ENCODE peak calls at places on chromosome 9, in nine cellular contexts. U, Z, F, H, P, Q, B, G and N are unnamed samples.

GRCh38 chr9:69086312-69086711 is 50.8 kb downstream of the FXN start:
- DNase-seq in U (no peak), Z (no peak), F (no peak), H (no peak), P (no peak), Q (no peak), B (no peak), G (no peak), N (no peak)

GRCh38 chr9:88593537-88594185 is 58.7 kb downstream of the NXNL2 start:
- DNase-seq in U (peak), Z (no peak), F (peak), H (peak), P (no peak), Q (peak), B (no peak), G (no peak), N (no peak)

GRCh38 chr9:87111010-87111409 is 163.7 kb upstream of the GAS1 start:
- DNase-seq in U (no peak), Z (no peak), F (no peak), H (no peak), P (no peak), Q (no peak), B (no peak), G (no peak), N (no peak)

GRCh38 chr9:76887951-76888350 is 18.0 kb downstream of the PRUNE2 start:
- DNase-seq in U (no peak), Z (no peak), F (no peak), H (no peak), P (no peak), Q (no peak), B (no peak), G (no peak), N (no peak)

GRCh38 chr9:19181002-19181401 is 49.5 kb upstream of the DENND4C start:
- DNase-seq in U (no peak), Z (no peak), F (no peak), H (no peak), P (no peak), Q (no peak), B (no peak), G (no peak), N (no peak)

GRCh38 chr9:98603821-98604383 is 104.8 kb downstream of the GABBR2 start:
- DNase-seq in U (no peak), Z (no peak), F (no peak), H (no peak), P (no peak), Q (no peak), B (no peak), G (no peak), N (peak)

GRCh38 chr9:115146581-115147021 is 28.6 kb upstream of the TNC start:
- DNase-seq in U (no peak), Z (no peak), F (no peak), H (no peak), P (no peak), Q (no peak), B (peak), G (no peak), N (peak)

GRCh38 chr9:98865284-98865683 is 57.8 kb downstream of the GALNT12 start:
- DNase-seq in U (no peak), Z (no peak), F (no peak), H (no peak), P (no peak), Q (no peak), B (no peak), G (no peak), N (no peak)

GRCh38 chr9:121860213-121860612 is 208.8 kb downstream of the DAB2IP start:
- DNase-seq in U (no peak), Z (no peak), F (no peak), H (no peak), P (no peak), Q (no peak), B (no peak), G (no peak), N (no peak)

GRCh38 chr9:33143241-33143642 is 23.9 kb downstream of the B4GALT1 start:
- DNase-seq in U (no peak), Z (no peak), F (peak), H (no peak), P (peak), Q (no peak), B (peak), G (peak), N (peak)

GRCh38 chr9:132637351-132637750 is 32.4 kb downstream of the DDX31 start:
- DNase-seq in U (no peak), Z (no peak), F (no peak), H (no peak), P (no peak), Q (no peak), B (no peak), G (no peak), N (no peak)

GRCh38 chr9:129403743-129404620 is 216.9 kb downstream of the C9orf50 start:
- DNase-seq in U (no peak), Z (no peak), F (no peak), H (no peak), P (no peak), Q (no peak), B (no peak), G (peak), N (no peak)

GRCh38 chr9:70484232-70485130 is 70.0 kb upstream of the KLF9 start:
- DNase-seq in U (peak), Z (peak), F (peak), H (peak), P (no peak), Q (no peak), B (no peak), G (no peak), N (no peak)

GRCh38 chr9:107243757-107244156 is 39.3 kb upstream of the RAD23B start:
- DNase-seq in U (peak), Z (peak), F (no peak), H (no peak), P (no peak), Q (no peak), B (no peak), G (no peak), N (peak)

GRCh38 chr9:98873535-98874432 is 66.3 kb downstream of the GALNT12 start:
- DNase-seq in U (peak), Z (peak), F (no peak), H (no peak), P (no peak), Q (peak), B (no peak), G (no peak), N (no peak)

GRCh38 chr9:99259231-99259918 is 37.3 kb downstream of the SEC61B start:
- DNase-seq in U (peak), Z (peak), F (no peak), H (peak), P (peak), Q (peak), B (no peak), G (peak), N (no peak)

GRCh38 chr9:111700776-111701175 is 39.4 kb downstream of the GNG10 start:
- DNase-seq in U (no peak), Z (no peak), F (no peak), H (no peak), P (no peak), Q (no peak), B (no peak), G (no peak), N (no peak)

GRCh38 chr9:76894198-76894597 is 11.7 kb downstream of the PRUNE2 start:
- DNase-seq in U (no peak), Z (no peak), F (no peak), H (no peak), P (no peak), Q (no peak), B (no peak), G (no peak), N (no peak)

GRCh38 chr9:135145312-135145711 is 57.8 kb downstream of the OLFM1 start:
- DNase-seq in U (no peak), Z (no peak), F (no peak), H (no peak), P (no peak), Q (no peak), B (no peak), G (no peak), N (no peak)

GRCh38 chr9:133103183-133103986 is 17.7 kb downstream of the RALGDS start:
- DNase-seq in U (peak), Z (no peak), F (peak), H (peak), P (peak), Q (peak), B (no peak), G (peak), N (no peak)

GRCh38 chr9:79371301-79371700 is 200.5 kb upstream of the TLE4 start:
- DNase-seq in U (no peak), Z (no peak), F (no peak), H (no peak), P (no peak), Q (no peak), B (no peak), G (no peak), N (no peak)

DNA sequence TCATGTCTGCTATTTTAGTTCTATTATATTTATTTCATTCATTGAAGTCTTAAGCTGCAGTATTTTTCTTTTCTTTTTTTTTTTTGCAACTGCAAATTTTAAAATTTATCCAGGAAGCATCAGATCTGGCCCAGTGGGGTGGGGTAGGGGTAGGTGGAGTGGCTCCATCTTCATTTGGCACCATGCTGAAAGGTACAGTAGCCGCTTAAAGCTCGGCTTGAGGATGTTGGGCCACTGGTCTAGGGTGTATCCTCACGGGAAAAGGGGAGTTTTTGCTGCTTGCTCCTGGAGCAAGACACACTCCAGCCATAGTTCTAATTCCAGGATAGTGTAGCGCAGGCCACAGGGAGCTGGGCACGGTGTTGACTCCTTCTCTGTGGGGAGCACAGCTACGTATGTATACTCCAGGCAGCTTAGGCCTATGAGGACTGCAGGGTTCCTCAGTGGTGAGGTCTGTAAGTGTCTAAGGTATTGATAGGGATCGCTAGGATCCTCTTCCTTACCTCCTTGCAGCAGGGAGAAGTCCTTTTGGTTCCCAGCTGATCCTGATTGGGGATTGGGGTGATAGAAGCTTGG is 22.7 kb downstream of the RCL1 start:
- DNase-seq in U (no peak), Z (no peak), F (no peak), H (no peak), P (no peak), Q (no peak), B (no peak), G (no peak), N (no peak)
- H3K4me3 ChIP-seq in U (no peak), Z (no peak), F (no peak), H (no peak), P (no peak), Q (no peak), B (no peak), G (no peak), N (no peak)

DNA sequence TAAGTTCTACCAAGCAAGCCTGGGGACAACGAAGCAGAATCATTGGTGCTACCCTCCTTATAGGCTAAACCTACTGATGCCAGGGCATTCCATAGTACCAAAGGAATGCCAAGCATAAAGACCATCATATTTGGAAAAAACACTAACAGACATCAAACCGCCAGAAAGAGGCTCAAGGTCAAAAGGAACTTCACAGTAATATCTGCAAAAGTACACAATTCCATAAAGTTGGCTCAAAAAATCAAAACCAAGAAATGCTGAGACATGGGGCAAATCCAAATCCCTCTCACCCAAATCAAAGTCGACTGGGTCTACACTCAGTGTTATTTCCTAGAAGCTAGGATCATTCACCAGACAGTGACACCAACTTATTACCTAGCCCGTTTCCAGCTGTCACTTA is 3.4 kb downstream of the VCP start:
- DNase-seq in U (no peak), Z (no peak), F (no peak), H (no peak), P (no peak), Q (no peak), B (no peak), G (no peak), N (no peak)
- H3K4me3 ChIP-seq in U (peak), Z (peak), F (no peak), H (peak), P (no peak), Q (no peak), B (no peak), G (no peak), N (no peak)

DNA sequence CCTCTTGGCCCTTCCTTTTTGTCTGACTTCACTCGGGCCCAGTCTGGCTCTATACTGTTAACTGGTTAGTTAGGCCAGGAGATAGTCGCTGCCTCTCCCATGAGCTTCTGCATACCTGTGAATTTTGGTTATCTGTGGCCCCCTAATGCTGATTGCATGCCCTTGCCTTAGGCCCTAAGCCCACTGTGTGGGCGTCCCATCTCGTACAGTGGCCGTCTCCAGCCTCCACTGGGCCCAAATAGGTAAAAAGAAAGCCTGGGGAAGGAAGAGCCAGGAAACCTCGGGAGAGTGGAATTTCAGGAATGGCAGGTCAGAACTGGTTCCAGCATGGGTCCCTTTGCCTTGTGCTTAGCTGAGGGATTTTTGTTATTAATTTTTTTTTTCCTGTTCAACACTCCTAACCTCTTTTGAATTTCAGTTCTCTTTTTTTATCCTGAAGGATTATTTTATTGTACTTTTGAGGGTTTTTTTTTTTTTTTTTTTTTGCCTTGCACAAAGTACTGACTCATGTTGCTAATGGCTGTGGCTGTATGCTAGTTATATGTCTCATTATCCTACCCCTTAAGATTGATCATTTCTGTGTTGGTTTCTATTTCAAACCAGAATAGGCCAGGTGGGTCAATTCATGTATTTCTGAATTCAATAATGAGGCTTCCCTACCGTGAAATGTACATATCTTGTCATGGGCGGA is 3.4 kb downstream of the PRRC2B start:
- DNase-seq in U (peak), Z (no peak), F (no peak), H (no peak), P (no peak), Q (no peak), B (no peak), G (no peak), N (no peak)
- H3K4me3 ChIP-seq in U (peak), Z (peak), F (peak), H (peak), P (peak), Q (no peak), B (no peak), G (peak), N (peak)

GRCh38 chr9:94554439-94555331 is at the start of gene PCAT7:
- DNase-seq in U (peak), Z (no peak), F (peak), H (no peak), P (no peak), Q (no peak), B (no peak), G (peak), N (no peak)
- H3K4me3 ChIP-seq in U (peak), Z (no peak), F (no peak), H (no peak), P (peak), Q (peak), B (no peak), G (peak), N (no peak)

DNA sequence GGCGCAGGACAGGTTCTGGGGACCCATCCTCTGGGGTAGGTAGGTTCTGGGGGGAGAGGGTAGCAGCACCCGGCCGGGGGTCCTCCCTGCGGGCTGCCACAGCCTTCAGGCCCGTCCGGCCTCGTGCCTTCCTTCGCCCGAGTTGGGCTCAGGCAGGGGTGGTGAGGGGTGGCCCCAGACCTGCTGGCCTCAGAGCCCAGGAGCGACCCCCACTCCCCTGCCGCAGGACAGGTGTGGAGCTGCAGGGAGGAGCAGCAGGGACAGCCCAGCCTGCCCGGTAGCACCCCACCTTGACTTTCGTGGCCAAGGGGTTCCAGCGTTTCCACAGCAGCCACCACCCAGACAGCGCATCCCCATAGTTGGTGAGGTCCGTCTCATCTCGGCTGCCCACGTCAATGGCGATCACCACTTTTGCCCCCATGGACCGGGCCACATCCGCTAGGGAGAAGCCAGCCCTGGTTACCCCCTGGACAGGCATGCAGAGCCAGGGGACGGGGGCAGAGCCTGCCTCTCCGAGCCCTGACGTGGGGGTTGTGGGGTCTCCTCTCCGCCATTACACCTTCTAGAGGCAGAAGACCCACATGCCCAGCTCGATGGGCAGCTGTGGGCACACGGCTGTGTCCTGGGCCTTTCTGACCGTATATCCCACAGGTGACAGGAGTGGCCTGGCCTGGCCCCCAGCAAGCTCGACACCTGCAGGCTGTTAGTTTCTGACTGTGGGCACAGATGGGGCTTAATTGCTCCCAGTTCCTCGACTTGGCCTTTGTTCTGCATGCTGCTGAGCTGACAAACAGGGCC is 3.5 kb upstream of the NSMF start:
- DNase-seq in U (no peak), Z (no peak), F (no peak), H (no peak), P (peak), Q (peak), B (no peak), G (no peak), N (no peak)
- H3K4me3 ChIP-seq in U (peak), Z (no peak), F (no peak), H (no peak), P (no peak), Q (no peak), B (no peak), G (no peak), N (no peak)

GRCh38 chr9:84339523-84339922 is 1.0 kb downstream of the SLC28A3 start:
- DNase-seq in U (no peak), Z (no peak), F (no peak), H (no peak), P (no peak), Q (no peak), B (no peak), G (no peak), N (no peak)
- H3K4me3 ChIP-seq in U (peak), Z (no peak), F (no peak), H (no peak), P (no peak), Q (no peak), B (no peak), G (no peak), N (no peak)

GRCh38 chr9:91089405-91090131 is 272.1 kb downstream of the AUH start:
- DNase-seq in U (peak), Z (no peak), F (peak), H (no peak), P (no peak), Q (no peak), B (peak), G (no peak), N (peak)

GRCh38 chr9:91086657-91087563 is 274.8 kb downstream of the AUH start:
- DNase-seq in U (no peak), Z (no peak), F (no peak), H (no peak), P (no peak), Q (no peak), B (no peak), G (no peak), N (no peak)

GRCh38 chr9:91085499-91086291 is 276.0 kb downstream of the AUH start:
- DNase-seq in U (no peak), Z (no peak), F (peak), H (no peak), P (no peak), Q (no peak), B (no peak), G (no peak), N (no peak)

GRCh38 chr9:91092214-91092613 is 269.5 kb downstream of the AUH start:
- DNase-seq in U (no peak), Z (no peak), F (no peak), H (no peak), P (no peak), Q (no peak), B (no peak), G (no peak), N (no peak)

DNA sequence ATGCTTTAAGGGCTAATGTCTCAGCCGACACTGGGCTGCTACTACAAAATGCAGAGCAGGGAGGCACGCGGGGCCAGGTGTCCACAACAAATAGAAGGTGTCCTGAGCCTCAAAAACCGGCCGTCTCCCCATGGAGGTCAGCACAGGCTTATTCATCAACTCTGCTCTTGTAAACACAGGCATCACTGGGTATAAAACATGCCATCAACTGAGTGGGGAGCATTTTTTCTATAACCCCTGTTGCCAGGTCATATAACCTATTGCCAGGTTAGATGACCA is 271.6 kb downstream of the AUH start:
- DNase-seq in U (no peak), Z (no peak), F (no peak), H (no peak), P (no peak), Q (no peak), B (no peak), G (no peak), N (no peak)
- H3K4me3 ChIP-seq in U (no peak), Z (no peak), F (no peak), H (no peak), P (no peak), Q (no peak), B (no peak), G (no peak), N (no peak)